ENCODE peak calls at places on chromosomes 1 and 21, in eight cellular contexts. V, P, M, S, Y, C, B and F are unnamed samples.

GRCh38 chr1:199512037-199512710 is 515.3 kb upstream of the NR5A2 start:
- DNase-seq in V (no peak), P (no peak), M (no peak), S (no peak), Y (no peak), C (no peak), B (peak), F (no peak)

GRCh38 chr1:209805875-209806760 is at the start of gene IRF6:
- DNase-seq in V (peak), P (no peak), M (peak), S (peak), Y (peak), C (peak), B (peak), F (peak)

GRCh38 chr1:103273106-103273505 is 164.8 kb upstream of the COL11A1 start:
- DNase-seq in V (no peak), P (no peak), M (no peak), S (no peak), Y (no peak), C (no peak), B (peak), F (no peak)

GRCh38 chr1:209155556-209155955 is 428.0 kb upstream of the CAMK1G start:
- DNase-seq in V (no peak), P (no peak), M (no peak), S (no peak), Y (no peak), C (no peak), B (peak), F (peak)

GRCh38 chr1:104574619-104575018 is 824.9 kb downstream of the AMY1C start:
- DNase-seq in V (no peak), P (no peak), M (no peak), S (no peak), Y (no peak), C (no peak), B (no peak), F (no peak)

GRCh38 chr1:218498061-218498938 is 153.2 kb downstream of the TGFB2 start:
- DNase-seq in V (peak), P (peak), M (no peak), S (peak), Y (no peak), C (no peak), B (no peak), F (peak)

GRCh38 chr1:7469255-7469938 is 301.7 kb upstream of the VAMP3 start:
- DNase-seq in V (peak), P (no peak), M (no peak), S (no peak), Y (no peak), C (no peak), B (no peak), F (peak)

GRCh38 chr1:27643626-27644368 is 8.8 kb upstream of the FGR start:
- DNase-seq in V (peak), P (peak), M (no peak), S (peak), Y (peak), C (peak), B (peak), F (peak)

GRCh38 chr21:43995521-43996105 is 16.5 kb upstream of the TRAPPC10 start:
- DNase-seq in V (no peak), P (no peak), M (no peak), S (no peak), Y (no peak), C (no peak), B (no peak), F (no peak)

GRCh38 chr1:5975133-5975880 is 16.9 kb downstream of the NPHP4 start:
- DNase-seq in V (peak), P (no peak), M (peak), S (no peak), Y (peak), C (peak), B (peak), F (peak)

GRCh38 chr1:81369814-81370213 is 430.9 kb upstream of the ADGRL2 start:
- DNase-seq in V (no peak), P (no peak), M (no peak), S (no peak), Y (no peak), C (no peak), B (no peak), F (no peak)

GRCh38 chr1:41641483-41641829 is 157.0 kb upstream of the EDN2 start:
- DNase-seq in V (no peak), P (no peak), M (no peak), S (no peak), Y (no peak), C (no peak), B (no peak), F (no peak)

GRCh38 chr1:94855307-94855700 is 35.1 kb downstream of the SLC44A3 start:
- DNase-seq in V (peak), P (no peak), M (peak), S (no peak), Y (no peak), C (no peak), B (no peak), F (no peak)

GRCh38 chr21:46118871-46119564 is 21.1 kb downstream of the COL6A2 start:
- DNase-seq in V (peak), P (no peak), M (no peak), S (no peak), Y (peak), C (no peak), B (peak), F (no peak)

GRCh38 chr1:4657920-4658585 is 3.6 kb downstream of the AJAP1 start:
- DNase-seq in V (no peak), P (no peak), M (peak), S (no peak), Y (no peak), C (peak), B (no peak), F (no peak)

GRCh38 chr1:30822966-30823581 is 65.5 kb upstream of the LAPTM5 start:
- DNase-seq in V (peak), P (no peak), M (no peak), S (no peak), Y (no peak), C (no peak), B (no peak), F (no peak)

GRCh38 chr1:221994274-221994698 is 252.4 kb upstream of the DUSP10 start:
- DNase-seq in V (peak), P (no peak), M (no peak), S (no peak), Y (no peak), C (no peak), B (no peak), F (peak)

GRCh38 chr1:190320952-190321351 is 156.7 kb downstream of the BRINP3 start:
- DNase-seq in V (no peak), P (no peak), M (no peak), S (peak), Y (no peak), C (no peak), B (peak), F (no peak)

GRCh38 chr1:199132006-199132405 is 493.2 kb downstream of the PTPRC start:
- DNase-seq in V (no peak), P (no peak), M (no peak), S (no peak), Y (no peak), C (no peak), B (no peak), F (no peak)

GRCh38 chr1:31354266-31354665 is 18.6 kb downstream of the FABP3 start:
- DNase-seq in V (peak), P (no peak), M (no peak), S (no peak), Y (no peak), C (peak), B (no peak), F (no peak)